ENCODE peak calls at places on chromosomes 2 and 18, in eight cellular contexts. T is hepatic stellate cell; S is PC-3; N is activated CD4-positive, CD25-positive, alpha-beta regulatory T cell; L is skeletal muscle cell; E is AG08396; M is M059J; B is MV-4-11. P is an unnamed sample.

GRCh38 chr2:221767106-221767878 is 195.2 kb upstream of the EPHA4 start:
- DNase-seq in T (no peak), S (no peak), N (no peak), L (no peak), E (no peak), M (no peak), B (no peak), P (no peak)

GRCh38 chr18:9661564-9661963 is 46.5 kb upstream of the RAB31 start:
- DNase-seq in T (peak), S (peak), N (no peak), L (no peak), E (peak), M (peak), B (no peak), P (peak)

GRCh38 chr2:108414256-108414876 is 34.6 kb upstream of the GCC2 start:
- DNase-seq in T (no peak), S (peak), N (no peak), L (no peak), E (no peak), M (peak), B (no peak), P (no peak)

GRCh38 chr2:85886585-85886984 is 2.2 kb downstream of the ST3GAL5 start:
- DNase-seq in T (peak), S (peak), N (no peak), L (peak), E (peak), M (peak), B (peak), P (peak)

GRCh38 chr2:217737127-217737526 is 265.7 kb downstream of the TNS1 start:
- DNase-seq in T (no peak), S (no peak), N (no peak), L (no peak), E (no peak), M (peak), B (no peak), P (no peak)

GRCh38 chr2:3839489-3839888 is 136.1 kb downstream of the DCDC2C start:
- DNase-seq in T (no peak), S (no peak), N (no peak), L (peak), E (no peak), M (no peak), B (no peak), P (no peak)

GRCh38 chr2:216155954-216156353 is 46.8 kb downstream of the XRCC5 start:
- DNase-seq in T (no peak), S (no peak), N (no peak), L (no peak), E (no peak), M (no peak), B (no peak), P (no peak)

GRCh38 chr2:222548997-222549396 is 106.9 kb downstream of the FARSB start:
- DNase-seq in T (no peak), S (no peak), N (no peak), L (no peak), E (no peak), M (peak), B (no peak), P (no peak)

GRCh38 chr2:221156335-221156734 is 415.8 kb downstream of the EPHA4 start:
- DNase-seq in T (no peak), S (no peak), N (no peak), L (no peak), E (no peak), M (no peak), B (no peak), P (no peak)

GRCh38 chr2:135916232-135916631 is 40.0 kb upstream of the MCM6 start:
- DNase-seq in T (no peak), S (peak), N (no peak), L (no peak), E (no peak), M (peak), B (peak), P (no peak)

GRCh38 chr2:144890828-144891227 is 370.9 kb upstream of the ZEB2 start:
- DNase-seq in T (peak), S (peak), N (no peak), L (no peak), E (peak), M (peak), B (peak), P (no peak)

GRCh38 chr2:207725815-207726578 is 14.6 kb downstream of the CCNYL1 start:
- DNase-seq in T (no peak), S (peak), N (no peak), L (no peak), E (no peak), M (peak), B (no peak), P (no peak)

GRCh38 chr2:172307800-172308199 is 119.6 kb upstream of the ITGA6 start:
- DNase-seq in T (no peak), S (no peak), N (no peak), L (no peak), E (no peak), M (no peak), B (no peak), P (no peak)

GRCh38 chr2:74481961-74482800 is 617 bp downstream of the CCDC142 start:
- DNase-seq in T (peak), S (peak), N (no peak), L (no peak), E (peak), M (no peak), B (peak), P (peak)

GRCh38 chr18:62131305-62131909 is 55.4 kb downstream of the PIGN start:
- DNase-seq in T (peak), S (peak), N (peak), L (peak), E (peak), M (peak), B (peak), P (peak)

GRCh38 chr2:200403794-200404193 is 97.3 kb downstream of the SPATS2L start:
- DNase-seq in T (no peak), S (no peak), N (no peak), L (no peak), E (no peak), M (no peak), B (peak), P (no peak)

GRCh38 chr2:165056585-165056984 is 101.3 kb upstream of the SLC38A11 start:
- DNase-seq in T (no peak), S (no peak), N (no peak), L (no peak), E (no peak), M (no peak), B (no peak), P (no peak)

GRCh38 chr2:179861027-179861776 is at the start of gene ZNF385B:
- DNase-seq in T (peak), S (peak), N (no peak), L (no peak), E (peak), M (peak), B (no peak), P (no peak)

P was measured in SJSA1.